ENCODE peak calls at places on chromosomes 7 and 10, in nine cellular contexts. K, Y, Z, E, A, V, O, P and C are unnamed samples.

GRCh38 chr10:103756277-103756869 is 99.0 kb downstream of the SH3PXD2A start:
- DNase-seq in Z (no peak), K (no peak), V (no peak), E (no peak), P (no peak), A (no peak), O (no peak), Y (no peak), C (no peak)

GRCh38 chr7:82726038-82726800 is 282.6 kb upstream of the CACNA2D1 start:
- DNase-seq in Z (no peak), V (no peak), A (no peak), E (no peak), P (no peak), K (no peak), O (no peak), Y (no peak), C (no peak)

GRCh38 chr10:29608062-29608461 is 26.7 kb downstream of the SVIL start:
- DNase-seq in Z (no peak), E (no peak), A (no peak), Y (no peak), O (peak), K (no peak), V (no peak), P (no peak), C (no peak)

GRCh38 chr7:129184979-129185670 is 3.3 kb upstream of the SMO start:
- DNase-seq in Y (peak), A (no peak), E (no peak), K (no peak), O (no peak), Z (no peak), P (no peak), V (no peak), C (no peak)

GRCh38 chr7:44131173-44132009 is 8.0 kb upstream of the POLD2 start:
- DNase-seq in K (peak), A (peak), O (no peak), E (peak), P (no peak), Y (peak), Z (no peak), V (no peak), C (peak)

GRCh38 chr7:52320610-52321009 is 714.8 kb upstream of the POM121L12 start:
- DNase-seq in O (no peak), Y (no peak), A (no peak), E (no peak), K (no peak), P (no peak), V (no peak), Z (no peak), C (no peak)

GRCh38 chr7:44581426-44581906 is 565 bp downstream of the TMED4 start:
- DNase-seq in E (no peak), O (peak), Y (no peak), P (peak), A (no peak), V (no peak), K (peak), Z (no peak), C (peak)

GRCh38 chr7:150931199-150931869 is 46.8 kb downstream of the KCNH2 start:
- DNase-seq in A (no peak), V (no peak), Y (no peak), O (no peak), K (no peak), E (no peak), P (no peak), Z (no peak), C (peak)

GRCh38 chr10:15585303-15585715 is 134.4 kb downstream of the ITGA8 start:
- DNase-seq in K (peak), E (peak), V (peak), Z (peak), P (peak), A (peak), O (no peak), Y (peak), C (peak)

GRCh38 chr7:158614695-158615094 is 27.1 kb upstream of the PTPRN2 start:
- DNase-seq in Y (no peak), V (peak), Z (peak), K (no peak), O (no peak), A (no peak), E (no peak), P (no peak), C (no peak)

GRCh38 chr7:25889765-25890164 is 262.2 kb upstream of the NFE2L3 start:
- DNase-seq in V (no peak), P (no peak), K (no peak), O (no peak), A (no peak), Y (no peak), E (no peak), Z (no peak), C (no peak)

GRCh38 chr10:24849537-24850299 is 102.7 kb downstream of the PRTFDC1 start:
- DNase-seq in Z (no peak), Y (peak), K (peak), V (no peak), A (no peak), E (peak), P (no peak), O (no peak), C (no peak)

GRCh38 chr10:115711306-115711705 is 561.7 kb downstream of the GFRA1 start:
- DNase-seq in E (no peak), K (no peak), P (no peak), O (no peak), V (no peak), Z (no peak), A (no peak), Y (no peak), C (no peak)

GRCh38 chr10:115710136-115710535 is 562.9 kb downstream of the GFRA1 start:
- DNase-seq in O (no peak), P (no peak), E (no peak), A (no peak), Z (no peak), Y (peak), V (no peak), K (no peak), C (no peak)

GRCh38 chr10:115706482-115707076 is 566.4 kb downstream of the GFRA1 start:
- DNase-seq in Z (peak), O (no peak), E (peak), Y (peak), A (no peak), V (peak), K (peak), P (no peak), C (no peak)
- TF ChIP-seq CTCF in Z (peak), O (no peak), E (peak), Y (peak), A (no peak), V (peak), K (peak), P (no peak), C (no peak)

GRCh38 chr10:110337906-110338305 is 33.2 kb upstream of the SMNDC1 start:
- DNase-seq in O (no peak), Y (peak), K (no peak), E (no peak), A (no peak), V (no peak), P (no peak), Z (peak), C (no peak)

GRCh38 chr10:110337401-110337800 is 32.7 kb upstream of the SMNDC1 start:
- DNase-seq in O (no peak), V (no peak), Y (no peak), P (no peak), K (no peak), A (no peak), Z (no peak), E (no peak), C (no peak)

GRCh38 chr10:110335314-110336064 is 30.8 kb upstream of the SMNDC1 start:
- DNase-seq in Y (no peak), P (no peak), A (no peak), Z (no peak), V (no peak), O (no peak), E (no peak), K (no peak), C (no peak)

GRCh38 chr10:110334061-110334656 is 29.4 kb upstream of the SMNDC1 start:
- DNase-seq in A (no peak), K (no peak), Y (no peak), O (no peak), V (no peak), E (no peak), P (no peak), Z (no peak), C (no peak)

GRCh38 chr10:110336111-110336721 is 31.5 kb upstream of the SMNDC1 start:
- DNase-seq in O (peak), Z (peak), Y (peak), P (no peak), V (peak), K (peak), E (peak), A (peak), C (no peak)
- TF ChIP-seq CTCF in O (no peak), Z (peak), Y (no peak), P (no peak), V (peak), K (no peak), E (peak), A (no peak), C (no peak)

GRCh38 chr7:1571261-1571650 is 1.4 kb upstream of the PSMG3 start:
- DNase-seq in Y (peak), A (no peak), P (no peak), K (peak), O (no peak), E (no peak), V (peak), Z (peak), C (no peak)

GRCh38 chr7:1569016-1569415 is 816 bp downstream of the PSMG3 start:
- DNase-seq in K (peak), P (no peak), V (peak), Y (peak), A (no peak), Z (peak), O (no peak), E (no peak), C (no peak)

GRCh38 chr7:1572111-1572510 is 2.3 kb upstream of the PSMG3 start:
- DNase-seq in Z (no peak), E (no peak), V (no peak), P (no peak), Y (no peak), A (no peak), K (no peak), O (no peak), C (no peak)

GRCh38 chr7:1569440-1569832 is 396 bp downstream of the PSMG3 start:
- DNase-seq in Y (no peak), A (no peak), E (no peak), K (no peak), O (no peak), Z (no peak), P (no peak), V (no peak), C (no peak)

GRCh38 chr7:1569833-1570632 is at the start of gene PSMG3:
- DNase-seq in V (peak), Y (peak), E (peak), Z (peak), O (peak), A (peak), P (peak), K (peak), C (peak)
- TF ChIP-seq CTCF in V (peak), Y (no peak), E (peak), Z (peak), O (peak), A (no peak), P (peak), K (no peak), C (peak)

GRCh38 chr10:18635995-18636394 is 15.4 kb downstream of the NSUN6 start:
- DNase-seq in O (no peak), P (no peak), E (no peak), A (no peak), K (no peak), Y (no peak), Z (no peak), V (no peak), C (no peak)
- TF ChIP-seq CTCF in O (no peak), P (no peak), E (no peak), A (no peak), K (no peak), Y (no peak), Z (no peak), V (no peak), C (no peak)

GRCh38 chr7:139700505-139701235 is 77.1 kb downstream of the HIPK2 start:
- DNase-seq in A (no peak), P (no peak), Y (no peak), E (no peak), O (no peak), K (no peak), Z (no peak), V (no peak), C (no peak)

GRCh38 chr7:139698278-139698677 is 79.5 kb downstream of the HIPK2 start:
- DNase-seq in E (no peak), V (no peak), Y (no peak), K (no peak), P (no peak), Z (no peak), O (no peak), A (no peak), C (no peak)

GRCh38 chr7:139701908-139702307 is 75.9 kb downstream of the HIPK2 start:
- DNase-seq in Y (no peak), O (no peak), E (no peak), A (no peak), V (no peak), P (peak), Z (no peak), K (no peak), C (no peak)

GRCh38 chr7:139698879-139699278 is 78.9 kb downstream of the HIPK2 start:
- DNase-seq in K (no peak), O (no peak), A (no peak), Z (no peak), Y (no peak), P (no peak), V (no peak), E (no peak), C (no peak)

GRCh38 chr7:139699640-139700504 is 77.9 kb downstream of the HIPK2 start:
- DNase-seq in K (peak), O (no peak), V (no peak), Z (no peak), E (peak), P (no peak), A (peak), Y (no peak), C (peak)
- TF ChIP-seq CTCF in K (no peak), O (no peak), V (peak), Z (no peak), E (peak), P (no peak), A (no peak), Y (no peak), C (peak)

DNA sequence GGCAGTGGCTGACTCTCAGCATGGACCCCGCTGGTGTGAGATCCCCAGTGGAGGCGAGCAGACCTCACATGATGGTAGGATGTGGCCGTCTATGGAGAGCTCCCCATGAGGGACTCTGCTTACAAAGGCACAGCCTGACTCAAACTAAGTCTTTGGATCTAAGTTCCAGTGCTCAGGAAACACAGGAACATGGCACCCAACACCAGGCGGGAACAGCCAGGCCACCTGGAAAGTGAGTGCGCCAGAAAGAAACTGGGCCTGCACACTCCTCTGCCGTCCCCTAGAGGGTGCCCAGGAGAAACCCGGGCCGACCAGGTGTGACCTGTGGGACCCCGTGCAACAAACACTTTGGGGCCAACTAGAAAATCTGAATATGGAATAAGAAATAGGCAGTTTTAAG is 10.0 kb downstream of the PITRM1 start:
- DNase-seq in P (no peak), K (no peak), Z (no peak), E (no peak), A (peak), Y (no peak), V (no peak), O (no peak), C (no peak)
- TF ChIP-seq CTCF in P (no peak), K (no peak), Z (no peak), E (peak), A (peak), Y (no peak), V (peak), O (no peak), C (peak)

DNA sequence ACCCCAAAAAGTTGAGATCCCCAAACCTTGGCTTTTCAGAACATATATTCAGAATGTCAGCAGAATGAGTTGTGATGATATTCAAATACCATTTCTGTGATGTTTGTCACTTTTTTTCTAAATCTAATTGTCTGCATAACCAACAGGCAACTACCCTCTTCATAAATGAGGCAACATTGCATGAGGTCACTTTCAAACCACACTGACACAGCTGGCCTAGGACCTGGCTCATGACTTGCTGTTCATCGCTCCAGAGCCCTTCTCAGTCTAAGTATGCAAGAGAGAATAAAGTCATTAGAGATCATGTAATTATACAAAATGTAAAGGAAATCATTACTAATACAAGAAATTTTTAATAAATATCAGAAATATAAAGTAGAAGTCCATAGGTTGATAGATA is 681.9 kb downstream of the GRM8 start:
- DNase-seq in V (no peak), O (no peak), A (no peak), Y (no peak), Z (no peak), K (no peak), P (no peak), E (no peak), C (no peak)
- TF ChIP-seq CTCF in V (no peak), O (no peak), A (no peak), Y (no peak), Z (no peak), K (no peak), P (no peak), E (no peak), C (no peak)

DNA sequence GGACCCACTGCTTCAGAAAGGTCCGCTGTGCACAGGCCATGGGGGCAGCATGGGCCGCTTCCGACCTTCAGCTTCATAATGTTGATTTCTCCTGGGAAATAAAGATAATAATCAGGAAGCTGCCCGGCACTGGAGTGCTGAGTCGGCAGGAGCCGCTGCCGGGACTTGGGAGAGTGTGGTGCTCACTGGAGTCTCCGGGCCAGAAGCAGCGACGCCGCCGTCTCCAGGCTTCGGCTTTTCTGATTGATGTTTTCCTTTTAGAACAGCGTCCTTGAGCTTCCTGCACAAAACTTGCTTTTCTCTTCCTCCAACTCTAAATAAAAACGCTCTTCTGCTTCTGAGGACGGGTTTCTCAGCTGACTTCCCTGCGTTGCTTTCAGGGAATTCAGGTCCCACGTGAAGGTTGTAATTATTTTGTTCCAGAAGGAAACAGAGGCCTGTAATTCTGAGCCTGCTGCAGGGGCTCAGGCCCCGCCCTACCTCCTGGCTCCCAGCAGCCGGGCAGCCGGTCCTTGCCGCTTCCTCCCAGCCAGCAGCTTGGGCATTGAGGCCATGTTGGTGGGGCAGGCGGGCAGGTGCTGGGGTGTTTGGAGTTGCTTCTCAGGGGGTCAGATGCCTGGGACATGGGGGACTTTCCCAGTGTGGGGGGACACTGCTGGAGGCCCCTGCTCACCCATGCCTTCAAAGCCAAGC is 14.7 kb downstream of the PWWP2B start:
- DNase-seq in E (no peak), Z (no peak), Y (no peak), P (peak), O (no peak), V (no peak), A (no peak), K (no peak), C (peak)
- TF ChIP-seq CTCF in E (no peak), Z (no peak), Y (no peak), P (no peak), O (no peak), V (peak), A (no peak), K (no peak), C (no peak)

GRCh38 chr7:94374721-94375120 is 20.0 kb upstream of the COL1A2 start:
- DNase-seq in Y (no peak), V (no peak), K (no peak), A (no peak), O (no peak), E (no peak), P (no peak), Z (peak), C (no peak)

GRCh38 chr7:94376281-94376680 is 18.4 kb upstream of the COL1A2 start:
- DNase-seq in E (no peak), O (no peak), V (no peak), K (no peak), Y (no peak), P (no peak), Z (no peak), A (no peak), C (no peak)

GRCh38 chr7:94375713-94376112 is 19.0 kb upstream of the COL1A2 start:
- DNase-seq in Z (peak), Y (peak), E (no peak), O (no peak), P (no peak), V (peak), A (no peak), K (no peak), C (peak)

GRCh38 chr7:94375167-94375566 is 19.5 kb upstream of the COL1A2 start:
- DNase-seq in A (peak), K (no peak), Z (peak), Y (peak), P (peak), E (peak), O (peak), V (peak), C (peak)

DNA sequence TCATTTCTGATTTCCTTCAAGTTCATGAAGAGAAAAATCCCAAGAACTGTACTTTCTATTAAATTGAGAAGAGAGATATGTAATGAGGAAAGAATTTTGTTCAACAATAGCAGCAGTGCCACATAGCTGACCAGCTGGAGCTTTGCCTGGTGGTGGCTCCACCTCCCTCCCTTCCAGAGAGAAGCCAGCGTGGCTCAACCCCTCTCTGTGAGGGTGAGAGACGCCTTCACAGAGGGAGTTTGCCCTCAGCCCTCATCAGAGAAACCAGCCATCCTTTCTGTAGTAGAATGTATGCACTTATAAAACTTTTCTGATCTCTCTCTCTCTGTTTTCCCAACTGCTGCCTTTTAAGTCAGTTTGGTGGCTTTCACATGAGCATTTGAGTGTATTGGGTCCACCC is 20.5 kb upstream of the COL1A2 start:
- DNase-seq in Z (peak), A (peak), V (peak), P (peak), O (peak), E (peak), Y (peak), K (no peak), C (peak)
- TF ChIP-seq CTCF in Z (no peak), A (no peak), V (peak), P (no peak), O (no peak), E (no peak), Y (no peak), K (no peak), C (peak)